ENCODE peak calls at places on chromosome 5, in six cellular contexts. One of them, this sample, is unnamed.
A peak's percentile ranks its signal among the peaks of the same experiment; 100 is the strongest.

GRCh38 chr5:125088522-125089105 is 342.2 kb upstream of the ZNF608 start:
- DNase-seq in CD8-positive, alpha-beta memory T cell: no peak
- DNase-seq in fibroblast of lung: no peak
- DNase-seq in IMR-90: no peak
- DNase-seq in prostate gland: no peak
- DNase-seq in PC-9: no peak
- DNase-seq in this sample: no peak

GRCh38 chr5:173472164-173472563 is 143.9 kb upstream of the STC2 start:
- DNase-seq in prostate gland: peak; percentile 91
- DNase-seq in PC-9: peak; percentile 87
- DNase-seq in CD8-positive, alpha-beta memory T cell: no peak
- DNase-seq in fibroblast of lung: peak; percentile 99
- DNase-seq in IMR-90: peak; percentile 99
- DNase-seq in this sample: peak; percentile 81

GRCh38 chr5:172973127-172973916 is 10.2 kb upstream of the ATP6V0E1 start:
- DNase-seq in CD8-positive, alpha-beta memory T cell: no peak
- DNase-seq in PC-9: no peak
- DNase-seq in fibroblast of lung: peak; percentile 21
- DNase-seq in IMR-90: peak; percentile 73
- DNase-seq in prostate gland: no peak
- DNase-seq in this sample: no peak

GRCh38 chr5:168291281-168291960 is at the start of gene WWC1:
- DNase-seq in CD8-positive, alpha-beta memory T cell: peak; percentile 50
- DNase-seq in fibroblast of lung: peak; percentile 22
- DNase-seq in prostate gland: peak; percentile 90
- DNase-seq in PC-9: peak; percentile 82
- DNase-seq in IMR-90: peak; percentile 26
- DNase-seq in this sample: no peak

GRCh38 chr5:13780081-13780480 is 164.4 kb downstream of the DNAH5 start:
- DNase-seq in prostate gland: no peak
- DNase-seq in PC-9: no peak
- DNase-seq in CD8-positive, alpha-beta memory T cell: no peak
- DNase-seq in IMR-90: no peak
- DNase-seq in fibroblast of lung: no peak
- DNase-seq in this sample: no peak

GRCh38 chr5:119470851-119471451 is 18.7 kb downstream of the HSD17B4 start:
- DNase-seq in CD8-positive, alpha-beta memory T cell: no peak
- DNase-seq in fibroblast of lung: peak; percentile 72
- DNase-seq in PC-9: no peak
- DNase-seq in IMR-90: peak; percentile 51
- DNase-seq in prostate gland: no peak
- DNase-seq in this sample: no peak

GRCh38 chr5:56095579-56096102 is 100.9 kb upstream of the IL6ST start:
- DNase-seq in prostate gland: no peak
- DNase-seq in fibroblast of lung: no peak
- DNase-seq in CD8-positive, alpha-beta memory T cell: no peak
- DNase-seq in IMR-90: no peak
- DNase-seq in PC-9: no peak
- DNase-seq in this sample: no peak

GRCh38 chr5:144028058-144028457 is 142.4 kb downstream of the YIPF5 start:
- DNase-seq in CD8-positive, alpha-beta memory T cell: no peak
- DNase-seq in PC-9: no peak
- DNase-seq in IMR-90: peak; percentile 51
- DNase-seq in fibroblast of lung: peak; percentile 68
- DNase-seq in prostate gland: no peak
- DNase-seq in this sample: no peak

GRCh38 chr5:155943516-155944407 is 383.2 kb upstream of the SGCD start:
- DNase-seq in IMR-90: peak; percentile 70
- DNase-seq in PC-9: no peak
- DNase-seq in fibroblast of lung: peak; percentile 60
- DNase-seq in CD8-positive, alpha-beta memory T cell: peak; percentile 7
- DNase-seq in prostate gland: peak; percentile 17
- DNase-seq in this sample: peak; percentile 58

GRCh38 chr5:145587308-145588071 is 247.7 kb downstream of the PRELID2 start:
- DNase-seq in IMR-90: peak; percentile 93
- DNase-seq in PC-9: peak; percentile 73
- DNase-seq in fibroblast of lung: peak; percentile 66
- DNase-seq in prostate gland: no peak
- DNase-seq in CD8-positive, alpha-beta memory T cell: no peak
- DNase-seq in this sample: no peak

GRCh38 chr5:74200560-74200959 is 440.0 kb downstream of the ENC1 start:
- DNase-seq in PC-9: peak; percentile 65
- DNase-seq in prostate gland: no peak
- DNase-seq in fibroblast of lung: no peak
- DNase-seq in IMR-90: no peak
- DNase-seq in CD8-positive, alpha-beta memory T cell: no peak
- DNase-seq in this sample: no peak

GRCh38 chr5:153513171-153513570 is 22.7 kb downstream of the GRIA1 start:
- DNase-seq in prostate gland: no peak
- DNase-seq in PC-9: no peak
- DNase-seq in fibroblast of lung: no peak
- DNase-seq in IMR-90: peak; percentile 63
- DNase-seq in CD8-positive, alpha-beta memory T cell: no peak
- DNase-seq in this sample: no peak

GRCh38 chr5:38827525-38827924 is 18.3 kb upstream of the OSMR start:
- DNase-seq in PC-9: no peak
- DNase-seq in IMR-90: peak; percentile 74
- DNase-seq in prostate gland: no peak
- DNase-seq in fibroblast of lung: peak; percentile 76
- DNase-seq in CD8-positive, alpha-beta memory T cell: no peak
- DNase-seq in this sample: no peak

GRCh38 chr5:32233696-32234447 is 59.8 kb upstream of the GOLPH3 start:
- DNase-seq in PC-9: peak; percentile 51
- DNase-seq in CD8-positive, alpha-beta memory T cell: no peak
- DNase-seq in prostate gland: peak; percentile 79
- DNase-seq in fibroblast of lung: peak; percentile 61
- DNase-seq in IMR-90: peak; percentile 69
- DNase-seq in this sample: no peak

GRCh38 chr5:51396797-51397196 is 13.5 kb downstream of the ISL1 start:
- DNase-seq in prostate gland: no peak
- DNase-seq in fibroblast of lung: no peak
- DNase-seq in CD8-positive, alpha-beta memory T cell: no peak
- DNase-seq in PC-9: no peak
- DNase-seq in IMR-90: no peak
- DNase-seq in this sample: no peak
- H3K27me3 ChIP-seq in prostate gland: peaks cover 2% of the 10 kb centered on the region
- H3K27me3 ChIP-seq in fibroblast of lung: no peaks in the 10 kb centered on the region
- H3K27me3 ChIP-seq in CD8-positive, alpha-beta memory T cell: no peaks in the 10 kb centered on the region
- H3K27me3 ChIP-seq in PC-9: no peaks in the 10 kb centered on the region
- H3K27me3 ChIP-seq in IMR-90: peaks cover 10% of the 10 kb centered on the region
- H3K27me3 ChIP-seq in this sample: peaks cover 58% of the 10 kb centered on the region

GRCh38 chr5:963673-964531 is 44.7 kb upstream of the NKD2 start:
- DNase-seq in fibroblast of lung: peak; percentile 87
- DNase-seq in prostate gland: no peak
- DNase-seq in IMR-90: peak; percentile 88
- DNase-seq in PC-9: no peak
- DNase-seq in CD8-positive, alpha-beta memory T cell: peak; percentile 41
- DNase-seq in this sample: no peak
- H3K27me3 ChIP-seq in fibroblast of lung: peaks cover 10% of the 10 kb centered on the region
- H3K27me3 ChIP-seq in prostate gland: no peaks in the 10 kb centered on the region
- H3K27me3 ChIP-seq in IMR-90: peaks cover 59% of the 10 kb centered on the region
- H3K27me3 ChIP-seq in PC-9: peaks cover 97% of the 10 kb centered on the region
- H3K27me3 ChIP-seq in CD8-positive, alpha-beta memory T cell: peaks cover 23% of the 10 kb centered on the region
- H3K27me3 ChIP-seq in this sample: peaks cover 44% of the 10 kb centered on the region

GRCh38 chr5:159223469-159223868 is 14.1 kb upstream of the RNF145 start:
- DNase-seq in prostate gland: no peak
- DNase-seq in CD8-positive, alpha-beta memory T cell: no peak
- DNase-seq in IMR-90: no peak
- DNase-seq in fibroblast of lung: no peak
- DNase-seq in PC-9: no peak
- DNase-seq in this sample: no peak

GRCh38 chr5:159230657-159231056 is 21.3 kb upstream of the RNF145 start:
- DNase-seq in fibroblast of lung: no peak
- DNase-seq in CD8-positive, alpha-beta memory T cell: no peak
- DNase-seq in PC-9: peak; percentile 46
- DNase-seq in prostate gland: no peak
- DNase-seq in IMR-90: no peak
- DNase-seq in this sample: no peak

GRCh38 chr5:159224471-159224870 is 15.1 kb upstream of the RNF145 start:
- DNase-seq in fibroblast of lung: no peak
- DNase-seq in PC-9: no peak
- DNase-seq in CD8-positive, alpha-beta memory T cell: no peak
- DNase-seq in IMR-90: no peak
- DNase-seq in prostate gland: no peak
- DNase-seq in this sample: no peak

GRCh38 chr5:159227452-159227851 is 18.1 kb upstream of the RNF145 start:
- DNase-seq in IMR-90: no peak
- DNase-seq in fibroblast of lung: no peak
- DNase-seq in CD8-positive, alpha-beta memory T cell: no peak
- DNase-seq in PC-9: peak; percentile 43
- DNase-seq in prostate gland: no peak
- DNase-seq in this sample: no peak

DNA sequence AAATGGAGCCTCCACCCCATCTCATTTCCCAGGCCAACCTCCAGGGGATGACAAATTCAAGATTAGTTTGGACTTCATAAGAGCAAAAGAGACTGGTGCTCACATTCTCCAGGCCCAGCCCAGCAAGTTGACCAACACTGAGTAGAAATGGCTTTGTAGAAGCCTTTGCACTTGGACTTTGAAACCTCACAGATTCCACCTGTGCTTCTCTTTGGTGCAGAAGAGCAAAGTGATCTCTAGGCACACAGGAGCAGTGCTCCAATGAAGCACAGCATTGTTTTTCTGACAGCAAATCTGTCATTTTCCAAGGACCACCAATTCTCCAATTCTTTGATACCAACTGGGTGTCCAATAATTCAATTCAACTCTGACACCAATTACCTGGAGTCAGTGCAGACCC is 17.1 kb upstream of the RNF145 start:
- DNase-seq in PC-9: no peak
- DNase-seq in IMR-90: no peak
- DNase-seq in prostate gland: no peak
- DNase-seq in fibroblast of lung: no peak
- DNase-seq in CD8-positive, alpha-beta memory T cell: no peak
- DNase-seq in this sample: no peak
- H3K27me3 ChIP-seq in PC-9: no peaks in the 10 kb centered on the region
- H3K27me3 ChIP-seq in IMR-90: peaks cover 4% of the 10 kb centered on the region
- H3K27me3 ChIP-seq in prostate gland: no peaks in the 10 kb centered on the region
- H3K27me3 ChIP-seq in fibroblast of lung: peaks cover 4% of the 10 kb centered on the region
- H3K27me3 ChIP-seq in CD8-positive, alpha-beta memory T cell: no peaks in the 10 kb centered on the region
- H3K27me3 ChIP-seq in this sample: no peaks in the 10 kb centered on the region

GRCh38 chr5:102959055-102959454 is 160.9 kb downstream of the GIN1 start:
- DNase-seq in IMR-90: peak; percentile 95
- DNase-seq in fibroblast of lung: peak; percentile 93
- DNase-seq in prostate gland: no peak
- DNase-seq in PC-9: peak; percentile 64
- DNase-seq in CD8-positive, alpha-beta memory T cell: no peak
- DNase-seq in this sample: no peak
- H3K27me3 ChIP-seq in IMR-90: no peaks in the 10 kb centered on the region
- H3K27me3 ChIP-seq in fibroblast of lung: no peaks in the 10 kb centered on the region
- H3K27me3 ChIP-seq in prostate gland: no peaks in the 10 kb centered on the region
- H3K27me3 ChIP-seq in PC-9: no peaks in the 10 kb centered on the region
- H3K27me3 ChIP-seq in CD8-positive, alpha-beta memory T cell: no peaks in the 10 kb centered on the region
- H3K27me3 ChIP-seq in this sample: no peaks in the 10 kb centered on the region

GRCh38 chr5:93594591-93595419 is 11.8 kb downstream of the NR2F1 start:
- DNase-seq in fibroblast of lung: peak; percentile 51
- DNase-seq in IMR-90: no peak
- DNase-seq in PC-9: no peak
- DNase-seq in CD8-positive, alpha-beta memory T cell: no peak
- DNase-seq in prostate gland: no peak
- DNase-seq in this sample: no peak

GRCh38 chr5:93598141-93598996 is 15.3 kb downstream of the NR2F1 start:
- DNase-seq in CD8-positive, alpha-beta memory T cell: no peak
- DNase-seq in prostate gland: no peak
- DNase-seq in IMR-90: peak; percentile 56
- DNase-seq in fibroblast of lung: peak; percentile 71
- DNase-seq in PC-9: no peak
- DNase-seq in this sample: no peak

GRCh38 chr5:93595420-93596136 is 12.6 kb downstream of the NR2F1 start:
- DNase-seq in IMR-90: no peak
- DNase-seq in prostate gland: no peak
- DNase-seq in CD8-positive, alpha-beta memory T cell: no peak
- DNase-seq in PC-9: no peak
- DNase-seq in fibroblast of lung: no peak
- DNase-seq in this sample: no peak

GRCh38 chr5:93596676-93597441 is 13.8 kb downstream of the NR2F1 start:
- DNase-seq in fibroblast of lung: no peak
- DNase-seq in PC-9: no peak
- DNase-seq in IMR-90: no peak
- DNase-seq in prostate gland: no peak
- DNase-seq in CD8-positive, alpha-beta memory T cell: no peak
- DNase-seq in this sample: no peak

DNA sequence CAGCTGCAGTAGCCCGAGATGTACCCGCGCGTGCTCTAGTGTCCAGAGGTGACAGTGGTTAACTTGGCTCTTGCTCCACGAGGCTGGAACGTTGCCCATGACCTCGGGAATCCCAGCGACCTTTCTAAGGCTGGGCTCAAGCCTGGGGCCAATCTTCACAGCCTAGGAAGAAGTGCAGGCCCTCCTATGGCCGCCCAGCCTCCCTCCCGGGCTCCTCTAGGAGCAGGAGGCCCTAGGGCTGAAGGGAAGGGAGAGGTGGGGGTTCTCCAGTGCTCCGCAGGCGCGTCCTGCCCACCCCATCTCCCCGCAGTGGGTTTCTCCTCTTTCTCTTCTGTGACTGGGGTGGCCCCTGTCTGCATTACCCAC is 13.3 kb downstream of the NR2F1 start:
- DNase-seq in PC-9: no peak
- DNase-seq in prostate gland: no peak
- DNase-seq in CD8-positive, alpha-beta memory T cell: no peak
- DNase-seq in IMR-90: no peak
- DNase-seq in fibroblast of lung: no peak
- DNase-seq in this sample: no peak
- H3K27me3 ChIP-seq in PC-9: no peaks in the 10 kb centered on the region
- H3K27me3 ChIP-seq in prostate gland: peaks cover 23% of the 10 kb centered on the region
- H3K27me3 ChIP-seq in CD8-positive, alpha-beta memory T cell: peaks cover 79% of the 10 kb centered on the region
- H3K27me3 ChIP-seq in IMR-90: no peaks in the 10 kb centered on the region
- H3K27me3 ChIP-seq in fibroblast of lung: no peaks in the 10 kb centered on the region
- H3K27me3 ChIP-seq in this sample: peaks cover 87% of the 10 kb centered on the region

DNA sequence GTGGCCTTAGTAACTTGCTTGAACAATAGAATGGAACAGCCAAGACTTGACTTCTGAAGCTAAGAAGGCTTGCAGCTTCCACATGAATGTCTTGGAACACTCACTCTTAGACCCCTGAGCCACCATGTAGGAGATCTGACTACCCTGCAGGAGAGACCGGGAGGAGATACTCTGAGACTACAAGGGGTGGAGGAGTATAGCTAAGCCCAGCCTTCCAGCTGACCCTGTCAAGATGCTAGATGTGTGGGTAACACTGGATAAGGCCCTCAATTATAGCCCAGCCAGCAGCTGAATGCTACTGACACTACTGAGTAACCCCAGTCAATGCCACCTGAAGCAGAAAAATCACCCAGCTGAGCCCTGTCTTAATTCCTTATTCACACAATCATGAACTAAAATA is 181.0 kb downstream of the FSTL4 start:
- DNase-seq in CD8-positive, alpha-beta memory T cell: no peak
- DNase-seq in prostate gland: no peak
- DNase-seq in IMR-90: no peak
- DNase-seq in fibroblast of lung: no peak
- DNase-seq in PC-9: no peak
- DNase-seq in this sample: no peak
- H3K27me3 ChIP-seq in CD8-positive, alpha-beta memory T cell: no peaks in the 10 kb centered on the region
- H3K27me3 ChIP-seq in prostate gland: no peaks in the 10 kb centered on the region
- H3K27me3 ChIP-seq in IMR-90: peaks cover 3% of the 10 kb centered on the region
- H3K27me3 ChIP-seq in fibroblast of lung: no peaks in the 10 kb centered on the region
- H3K27me3 ChIP-seq in PC-9: no peaks in the 10 kb centered on the region
- H3K27me3 ChIP-seq in this sample: no peaks in the 10 kb centered on the region